ENCODE peak calls at places on chromosomes 4 and X, in nine cellular contexts. D, I, F, G, P, Q, O, T and H are unnamed samples.

GRCh38 chrX:48511561-48511960 is 2.8 kb downstream of the PORCN start:
- DNase-seq in D (no peak), I (no peak), F (no peak), G (no peak), P (peak), Q (no peak), O (no peak), T (no peak), H (no peak)

GRCh38 chrX:47900833-47901232 is 64.1 kb downstream of the ZNF81 start:
- DNase-seq in D (no peak), I (no peak), F (no peak), G (peak), P (no peak), Q (no peak), O (no peak), T (no peak), H (no peak)

GRCh38 chr4:105808459-105809041 is 86.7 kb upstream of the NPNT start:
- DNase-seq in D (no peak), I (no peak), F (no peak), G (no peak), P (no peak), Q (peak), O (no peak), T (peak), H (no peak)

GRCh38 chrX:34863906-34864305 is 78.7 kb upstream of the FAM47B start:
- DNase-seq in D (no peak), I (no peak), F (no peak), G (no peak), P (no peak), Q (no peak), O (no peak), T (no peak), H (no peak)

GRCh38 chr4:74543983-74544382 is 99.0 kb downstream of the AREG start:
- DNase-seq in D (no peak), I (no peak), F (no peak), G (no peak), P (no peak), Q (peak), O (no peak), T (peak), H (no peak)

GRCh38 chrX:70134116-70134477 is 850 bp downstream of the IGBP1 start:
- DNase-seq in D (no peak), I (no peak), F (no peak), G (peak), P (peak), Q (no peak), O (no peak), T (no peak), H (no peak)

GRCh38 chr4:77040265-77040664 is 35.5 kb downstream of the CCNI start:
- DNase-seq in D (no peak), I (no peak), F (no peak), G (no peak), P (no peak), Q (no peak), O (no peak), T (peak), H (no peak)

GRCh38 chr4:74546020-74546419 is 101.1 kb downstream of the AREG start:
- DNase-seq in D (no peak), I (no peak), F (no peak), G (no peak), P (no peak), Q (no peak), O (no peak), T (peak), H (no peak)

GRCh38 chr4:2062808-2063524 is 3.8 kb downstream of the NAT8L start:
- DNase-seq in D (no peak), I (no peak), F (peak), G (no peak), P (no peak), Q (no peak), O (no peak), T (no peak), H (no peak)

GRCh38 chr4:110854021-110854678 is 231.3 kb upstream of the PITX2 start:
- DNase-seq in D (no peak), I (no peak), F (peak), G (no peak), P (no peak), Q (peak), O (no peak), T (peak), H (no peak)

GRCh38 chr4:184649971-184650855 is 675 bp downstream of the PRIMPOL start:
- DNase-seq in D (no peak), I (no peak), F (peak), G (no peak), P (no peak), Q (no peak), O (peak), T (peak), H (no peak)

GRCh38 chrX:66046612-66047235 is 6.8 kb upstream of the VSIG4 start:
- DNase-seq in D (no peak), I (no peak), F (peak), G (peak), P (no peak), Q (no peak), O (no peak), T (no peak), H (no peak)

GRCh38 chrX:84170931-84171330 is 17.1 kb downstream of the RPS6KA6 start:
- DNase-seq in D (no peak), I (no peak), F (no peak), G (no peak), P (no peak), Q (no peak), O (no peak), T (peak), H (no peak)

GRCh38 chr4:93870876-93871458 is 42.4 kb downstream of the ATOH1 start:
- DNase-seq in D (no peak), I (no peak), F (no peak), G (no peak), P (peak), Q (no peak), O (no peak), T (no peak), H (no peak)

GRCh38 chr4:140996757-140997156 is 136.5 kb downstream of the RNF150 start:
- DNase-seq in D (no peak), I (no peak), F (no peak), G (no peak), P (no peak), Q (peak), O (no peak), T (peak), H (no peak)

GRCh38 chrX:151359341-151359740 is 37.7 kb upstream of the VMA21 start:
- DNase-seq in D (no peak), I (no peak), F (no peak), G (no peak), P (no peak), Q (no peak), O (peak), T (no peak), H (no peak)

GRCh38 chrX:31320740-31321139 is 248.9 kb upstream of the FTHL17 start:
- DNase-seq in D (peak), I (no peak), F (no peak), G (no peak), P (no peak), Q (no peak), O (no peak), T (no peak), H (no peak)